ENCODE peak calls at places on chromosomes 13 and 19, in seven cellular contexts. F is adrenal gland; A is transverse colon; Y is tibial nerve; Q is CD4-positive, alpha-beta memory T cell; D is kidney; B is lower lobe of right lung. V is an unnamed sample.

GRCh38 chr13:90272356-90272755 is 1075.1 kb upstream of the MIR17HG start:
- DNase-seq in F (no peak), A (no peak), Y (no peak), Q (no peak), D (no peak), B (no peak), V (no peak)

GRCh38 chr13:44259045-44260042 is 114.3 kb upstream of the SERP2 start:
- DNase-seq in F (peak; percentile 80), A (peak; percentile 48), Y (peak; percentile 50), Q (peak; percentile 41), D (no peak), B (peak; percentile 68), V (no peak)

GRCh38 chr19:2507109-2507508 is 31.2 kb downstream of the GADD45B start:
- DNase-seq in F (no peak), A (peak; percentile 61), Y (no peak), Q (peak; percentile 56), D (no peak), B (no peak), V (peak; percentile 66)

GRCh38 chr13:100235311-100235901 is 146.5 kb downstream of the PCCA start:
- DNase-seq in F (peak; percentile 16), A (no peak), Y (peak; percentile 70), Q (peak; percentile 52), D (no peak), B (no peak), V (peak; percentile 82)

GRCh38 chr19:13748169-13748884 is 16.0 kb upstream of the MRI1 start:
- DNase-seq in F (peak; percentile 86), A (peak; percentile 40), Y (no peak), Q (no peak), D (no peak), B (no peak), V (peak; percentile 74)

GRCh38 chr19:1907563-1908363 is 2.6 kb downstream of the ADAT3 start:
- DNase-seq in F (peak; percentile 62), A (peak; percentile 84), Y (no peak), Q (no peak), D (peak; percentile 84), B (no peak), V (no peak)

GRCh38 chr19:41956621-41957020 is 2.5 kb downstream of the RABAC1 start:
- DNase-seq in F (no peak), A (peak; percentile 50), Y (no peak), Q (no peak), D (no peak), B (no peak), V (no peak)

GRCh38 chr13:102584423-102584822 is 12.4 kb upstream of the TPP2 start:
- DNase-seq in F (no peak), A (no peak), Y (no peak), Q (no peak), D (no peak), B (no peak), V (no peak)

GRCh38 chr13:94335786-94336357 is 143.6 kb downstream of the DCT start:
- DNase-seq in F (no peak), A (no peak), Y (no peak), Q (no peak), D (no peak), B (no peak), V (peak; percentile 51)

GRCh38 chr13:107441279-107441678 is 774.1 kb downstream of the LIG4 start:
- DNase-seq in F (no peak), A (no peak), Y (no peak), Q (no peak), D (no peak), B (no peak), V (peak; percentile 55)

GRCh38 chr19:3803986-3804385 is 17.8 kb upstream of the MATK start:
- DNase-seq in F (no peak), A (no peak), Y (no peak), Q (no peak), D (no peak), B (no peak), V (no peak)

GRCh38 chr13:101307181-101307701 is 109.1 kb downstream of the NALCN start:
- DNase-seq in F (no peak), A (no peak), Y (no peak), Q (no peak), D (no peak), B (no peak), V (peak; percentile 90)

GRCh38 chr19:38362076-38362945 is 12.1 kb upstream of the PSMD8 start:
- DNase-seq in F (peak; percentile 88), A (peak; percentile 89), Y (peak; percentile 59), Q (peak; percentile 46), D (peak; percentile 91), B (peak; percentile 95), V (peak; percentile 73)

GRCh38 chr13:113801289-113801961 is 42.4 kb downstream of the TMEM255B start:
- DNase-seq in F (no peak), A (no peak), Y (no peak), Q (no peak), D (peak; percentile 69), B (peak; percentile 45), V (no peak)

GRCh38 chr13:47287291-47287751 is 390.5 kb upstream of the HTR2A start:
- DNase-seq in F (no peak), A (no peak), Y (no peak), Q (no peak), D (no peak), B (no peak), V (peak; percentile 14)

GRCh38 chr19:38095411-38096308 is 128.4 kb downstream of the DPF1 start:
- DNase-seq in F (peak; percentile 80), A (peak; percentile 66), Y (peak; percentile 73), Q (peak; percentile 30), D (peak; percentile 80), B (peak; percentile 78), V (peak; percentile 77)

GRCh38 chr13:89514534-89515312 is 1832.8 kb upstream of the MIR17HG start:
- DNase-seq in F (peak; percentile 33), A (no peak), Y (no peak), Q (no peak), D (no peak), B (no peak), V (no peak)

GRCh38 chr13:25292301-25292700 is 5.0 kb upstream of the MTMR6 start:
- DNase-seq in F (peak; percentile 21), A (no peak), Y (no peak), Q (peak; percentile 24), D (no peak), B (no peak), V (no peak)

GRCh38 chr13:79491715-79492114 is 10.8 kb downstream of the NDFIP2 start:
- DNase-seq in F (no peak), A (no peak), Y (no peak), Q (no peak), D (no peak), B (no peak), V (peak; percentile 85)
- H3K4me3 ChIP-seq in F (no peak overlapping the region), A (no peak overlapping the region), Y (no peak overlapping the region), Q (no peak overlapping the region), D (no peak overlapping the region), B (no peak overlapping the region), V (peak overlapping the region; percentile 65)

DNA sequence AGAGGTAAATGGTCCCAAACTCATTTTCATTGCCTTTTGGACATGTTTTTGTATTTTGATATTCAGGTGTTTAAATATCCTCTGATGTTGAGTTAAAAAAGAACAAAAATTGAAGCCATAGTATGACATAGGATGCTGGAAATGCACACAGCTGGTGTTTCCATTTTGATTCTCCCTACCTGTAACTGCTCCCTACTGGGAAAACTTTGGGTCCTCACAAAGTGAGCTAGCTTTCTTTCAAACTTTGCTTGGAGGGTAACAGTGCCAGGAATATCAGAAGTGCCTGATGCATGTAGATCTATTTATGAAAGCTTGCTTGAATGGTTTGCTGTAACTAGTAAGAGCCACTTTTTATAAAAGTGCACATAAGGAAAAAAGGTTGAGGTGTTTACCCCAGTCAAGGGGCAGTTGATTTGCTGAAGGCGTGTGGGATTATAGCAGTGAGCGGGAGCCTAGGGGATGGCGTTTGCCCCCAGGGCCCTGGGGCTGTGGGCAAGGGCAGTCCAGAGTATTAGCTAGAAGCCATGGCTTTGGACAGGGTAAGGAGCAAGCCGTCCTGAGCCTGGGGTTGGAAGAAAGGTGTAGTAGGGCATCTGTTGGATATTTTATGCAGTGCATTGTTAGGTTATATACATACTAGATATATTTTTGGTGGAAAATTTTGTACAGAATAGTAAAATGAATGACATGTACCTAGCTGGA is 4.3 kb downstream of the RPS9 start:
- DNase-seq in F (no peak), A (no peak), Y (no peak), Q (no peak), D (peak; percentile 15), B (no peak), V (no peak)
- H3K4me1 ChIP-seq in F (peaks cover 86% of the 10 kb centered on the region), A (peaks cover 42% of the 10 kb centered on the region), Y (no peaks in the 10 kb centered on the region), Q (peaks cover 89% of the 10 kb centered on the region), D (peaks cover 42% of the 10 kb centered on the region), B (peaks cover 90% of the 10 kb centered on the region), V (peaks cover 84% of the 10 kb centered on the region)

DNA sequence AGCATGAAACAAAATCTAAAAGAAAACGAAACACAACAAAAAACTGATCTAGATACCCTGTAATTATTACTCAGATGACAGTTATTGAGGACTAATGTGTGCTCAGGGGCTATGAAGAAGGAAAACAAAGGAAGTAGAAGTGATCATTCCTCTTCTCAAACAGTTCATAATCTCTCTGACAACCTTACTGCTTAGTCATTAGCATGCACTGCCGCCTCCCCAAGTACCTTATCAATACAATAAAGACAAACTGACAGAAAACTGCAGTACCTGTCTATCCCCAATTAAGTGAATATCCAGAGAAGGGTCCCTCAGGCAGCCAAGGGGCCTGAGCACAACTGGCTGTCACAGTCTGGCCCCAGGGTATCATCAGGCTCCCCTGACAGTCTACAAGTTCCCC is 22.0 kb upstream of the POU4F1 start:
- DNase-seq in F (no peak), A (no peak), Y (no peak), Q (no peak), D (no peak), B (no peak), V (no peak)
- H3K4me3 ChIP-seq in F (no peak overlapping the region), A (no peak overlapping the region), Y (no peak overlapping the region), Q (no peak overlapping the region), D (no peak overlapping the region), B (no peak overlapping the region), V (no peak overlapping the region)

DNA sequence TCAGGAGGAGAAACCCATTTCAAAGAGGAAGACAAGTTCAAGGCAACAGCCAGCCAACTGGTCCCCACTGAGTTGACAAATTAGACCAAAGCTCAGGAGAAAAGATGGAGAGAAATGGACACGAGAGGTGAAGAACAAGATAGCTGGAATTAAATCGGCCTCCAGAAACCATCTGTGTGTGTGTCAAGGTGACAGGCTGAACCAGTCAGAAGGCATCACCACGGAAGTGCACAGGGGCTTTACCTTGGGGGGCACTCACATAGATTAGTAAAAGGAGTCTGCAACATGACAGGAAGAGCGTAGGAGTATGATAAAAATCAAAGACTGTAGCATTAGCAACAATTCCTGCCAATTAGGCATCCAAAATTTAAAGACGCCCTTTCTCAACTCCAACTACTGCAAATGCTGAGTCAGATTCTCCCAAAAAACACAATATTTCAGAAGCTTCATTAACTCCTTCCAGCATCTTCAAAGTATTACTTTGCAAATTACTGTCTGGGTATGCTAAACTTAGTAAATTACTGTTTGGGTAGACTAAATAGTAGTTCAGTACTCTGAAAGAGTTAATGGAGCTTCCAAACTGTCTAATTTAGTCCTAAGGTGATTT is 66.2 kb downstream of the FOXO1 start:
- DNase-seq in F (no peak), A (no peak), Y (no peak), Q (no peak), D (no peak), B (no peak), V (no peak)
- H3K4me1 ChIP-seq in F (peaks cover 45% of the 10 kb centered on the region), A (peaks cover 14% of the 10 kb centered on the region), Y (no peaks in the 10 kb centered on the region), Q (peaks cover 95% of the 10 kb centered on the region), D (peaks cover 24% of the 10 kb centered on the region), B (peaks cover 22% of the 10 kb centered on the region), V (peaks cover 42% of the 10 kb centered on the region)

V was measured in adipocyte.